ENCODE peak calls at places on chromosomes 2 and 18, in eight cellular contexts. T, P, V, Q, D, O, E and Z are unnamed samples.

GRCh38 chr2:206064077-206064476 is 21.9 kb downstream of the INO80D start:
- DNase-seq in P (no peak), T (no peak), O (no peak), D (no peak), Q (no peak), E (no peak), V (no peak), Z (no peak)

GRCh38 chr2:141109633-141110032 is 1021.2 kb downstream of the LRP1B start:
- DNase-seq in V (no peak), Q (peak; percentile 1), D (peak; percentile 26), T (no peak), O (no peak), E (no peak), P (no peak), Z (no peak)

GRCh38 chr2:86434290-86434689 is 6.9 kb upstream of the KDM3A start:
- DNase-seq in Q (no peak), D (no peak), E (no peak), V (no peak), O (no peak), P (no peak), T (no peak), Z (no peak)

GRCh38 chr2:64606495-64607363 is 47.0 kb downstream of the SERTAD2 start:
- DNase-seq in Q (no peak), E (no peak), D (peak; percentile 19), P (peak; percentile 94), V (no peak), T (peak; percentile 81), O (no peak), Z (no peak)

GRCh38 chr2:70050631-70051425 is 36.4 kb upstream of the PCBP1 start:
- DNase-seq in Q (no peak), D (no peak), E (no peak), P (no peak), O (no peak), T (no peak), V (no peak), Z (no peak)

GRCh38 chr2:47178359-47178758 is 23.3 kb upstream of the STPG4 start:
- DNase-seq in D (no peak), E (no peak), O (no peak), T (no peak), Q (no peak), P (no peak), V (no peak), Z (no peak)

GRCh38 chr18:21997207-21998143 is 171.9 kb upstream of the GATA6 start:
- DNase-seq in D (peak; percentile 55), O (peak; percentile 34), E (peak; percentile 16), V (peak; percentile 20), T (no peak), P (no peak), Q (peak; percentile 54), Z (no peak)

GRCh38 chr2:186129767-186130581 is 356.1 kb upstream of the ZC3H15 start:
- DNase-seq in D (peak; percentile 22), Q (no peak), P (no peak), O (peak; percentile 97), T (no peak), E (no peak), V (no peak), Z (peak; percentile 22)

GRCh38 chr2:10987861-10988260 is 76.1 kb downstream of the KCNF1 start:
- DNase-seq in P (no peak), Q (no peak), T (no peak), D (peak; percentile 49), V (no peak), O (no peak), E (no peak), Z (no peak)

GRCh38 chr2:207290833-207291232 is 125.1 kb upstream of the KLF7 start:
- DNase-seq in Q (no peak), E (no peak), O (no peak), D (no peak), T (no peak), P (no peak), V (no peak), Z (no peak)

GRCh38 chr2:36277146-36277808 is 78.3 kb upstream of the CRIM1 start:
- DNase-seq in D (peak; percentile 93), V (no peak), P (no peak), T (no peak), O (no peak), E (no peak), Q (peak; percentile 51), Z (peak; percentile 17)

GRCh38 chr2:60386436-60386835 is 167.0 kb downstream of the BCL11A start:
- DNase-seq in D (no peak), O (no peak), T (no peak), P (no peak), V (no peak), Q (no peak), E (no peak), Z (no peak)

GRCh38 chr2:236781933-236782788 is 212.5 kb downstream of the ACKR3 start:
- DNase-seq in D (no peak), V (no peak), P (no peak), T (no peak), E (no peak), O (no peak), Q (no peak), Z (no peak)

GRCh38 chr2:215727507-215728503 is 285.5 kb downstream of the MREG start:
- DNase-seq in E (no peak), Q (no peak), P (no peak), D (no peak), V (no peak), T (no peak), O (no peak), Z (no peak)

GRCh38 chr18:11983592-11983991 is 2.3 kb downstream of the IMPA2 start:
- DNase-seq in O (no peak), E (no peak), T (no peak), P (no peak), Q (no peak), D (no peak), V (peak; percentile 59), Z (no peak)